ENCODE peak calls at places on chromosomes 5 and 9, in nine cellular contexts. O, X, D, F, Q, A, S, C and L are unnamed samples.

GRCh38 chr9:28121353-28121752 is 548.1 kb upstream of the C9orf72 start:
- DNase-seq in O (no peak), X (no peak), D (no peak), F (no peak), Q (no peak), A (no peak), S (no peak), C (no peak), L (no peak)

GRCh38 chr5:164679461-164679860 is 1174.0 kb downstream of the MAT2B start:
- DNase-seq in O (peak; percentile 32), X (no peak), D (no peak), F (no peak), Q (no peak), A (no peak), S (no peak), C (no peak), L (no peak)

GRCh38 chr5:140178082-140178410 is 3.1 kb downstream of the CYSTM1 start:
- DNase-seq in O (no peak), X (no peak), D (no peak), F (peak; percentile 78), Q (no peak), A (no peak), S (no peak), C (no peak), L (no peak)

GRCh38 chr9:4415281-4415680 is 75.0 kb upstream of the SLC1A1 start:
- DNase-seq in O (no peak), X (no peak), D (no peak), F (no peak), Q (no peak), A (no peak), S (no peak), C (no peak), L (no peak)

GRCh38 chr9:121463026-121463827 is 36.4 kb downstream of the GGTA1 start:
- DNase-seq in O (peak; percentile 14), X (no peak), D (peak; percentile 62), F (peak; percentile 79), Q (peak; percentile 24), A (peak; percentile 73), S (no peak), C (peak; percentile 29), L (peak; percentile 71)

GRCh38 chr9:128936171-128936865 is 11.1 kb downstream of the DOLK start:
- DNase-seq in O (no peak), X (no peak), D (no peak), F (no peak), Q (no peak), A (no peak), S (no peak), C (no peak), L (no peak)

GRCh38 chr9:36896296-36896695 is 137.8 kb downstream of the PAX5 start:
- DNase-seq in O (no peak), X (no peak), D (no peak), F (no peak), Q (no peak), A (no peak), S (no peak), C (no peak), L (no peak)

GRCh38 chr5:122517091-122517490 is 205.1 kb downstream of the SNCAIP start:
- DNase-seq in O (no peak), X (no peak), D (no peak), F (no peak), Q (no peak), A (no peak), S (no peak), C (no peak), L (no peak)

GRCh38 chr5:24232929-24233328 is 411.8 kb downstream of the CDH10 start:
- DNase-seq in O (no peak), X (no peak), D (no peak), F (no peak), Q (no peak), A (no peak), S (no peak), C (peak; percentile 39), L (no peak)

GRCh38 chr5:111364992-111365391 is 140.8 kb downstream of the CAMK4 start:
- DNase-seq in O (peak; percentile 39), X (peak; percentile 24), D (no peak), F (no peak), Q (no peak), A (peak; percentile 25), S (no peak), C (peak; percentile 29), L (no peak)

GRCh38 chr5:109690456-109691247 is 925 bp downstream of the MAN2A1 start:
- DNase-seq in O (peak; percentile 77), X (peak; percentile 89), D (peak; percentile 80), F (peak; percentile 92), Q (peak; percentile 58), A (peak; percentile 60), S (no peak), C (peak; percentile 61), L (peak; percentile 69)

GRCh38 chr5:37888476-37888875 is 48.6 kb upstream of the GDNF start:
- DNase-seq in O (peak; percentile 91), X (peak; percentile 22), D (no peak), F (no peak), Q (no peak), A (no peak), S (no peak), C (peak; percentile 58), L (no peak)

GRCh38 chr5:66519626-66520025 is 76.6 kb upstream of the MAST4 start:
- DNase-seq in O (peak; percentile 29), X (no peak), D (no peak), F (no peak), Q (no peak), A (no peak), S (no peak), C (no peak), L (no peak)

GRCh38 chr9:97309260-97309659 is 1.8 kb downstream of the CCDC180 start:
- DNase-seq in O (no peak), X (no peak), D (no peak), F (no peak), Q (no peak), A (no peak), S (no peak), C (no peak), L (no peak)

GRCh38 chr9:114059047-114059803 is 18.9 kb downstream of the AMBP start:
- DNase-seq in O (no peak), X (no peak), D (no peak), F (peak; percentile 66), Q (no peak), A (no peak), S (no peak), C (no peak), L (peak; percentile 57)

GRCh38 chr5:181149355-181149754 is 2.0 kb downstream of the OR2V2 start:
- DNase-seq in O (peak; percentile 82), X (no peak), D (no peak), F (no peak), Q (no peak), A (no peak), S (no peak), C (peak; percentile 82), L (no peak)
- TF ChIP-seq CTCF in O (no peak), X (no peak), D (no peak), F (no peak), Q (no peak), A (no peak), S (no peak), C (no peak), L (no peak)

GRCh38 chr5:79397080-79397479 is 116.9 kb downstream of the HOMER1 start:
- DNase-seq in O (no peak), X (no peak), D (no peak), F (no peak), Q (no peak), A (no peak), S (no peak), C (no peak), L (no peak)
- TF ChIP-seq CTCF in O (no peak), X (no peak), D (no peak), F (no peak), Q (no peak), A (no peak), S (no peak), C (no peak), L (no peak)

GRCh38 chr5:92912280-92912679 is 668.7 kb downstream of the NR2F1-AS1 start:
- DNase-seq in O (no peak), X (no peak), D (no peak), F (no peak), Q (no peak), A (no peak), S (no peak), C (no peak), L (no peak)

GRCh38 chr5:92917044-92917443 is 664.0 kb downstream of the NR2F1-AS1 start:
- DNase-seq in O (no peak), X (peak; percentile 18), D (no peak), F (no peak), Q (no peak), A (no peak), S (no peak), C (no peak), L (no peak)

GRCh38 chr5:92911293-92911692 is 669.7 kb downstream of the NR2F1-AS1 start:
- DNase-seq in O (no peak), X (no peak), D (no peak), F (no peak), Q (no peak), A (no peak), S (no peak), C (no peak), L (no peak)

GRCh38 chr5:92911851-92912250 is 669.2 kb downstream of the NR2F1-AS1 start:
- DNase-seq in O (no peak), X (no peak), D (no peak), F (no peak), Q (no peak), A (no peak), S (no peak), C (no peak), L (no peak)

DNA sequence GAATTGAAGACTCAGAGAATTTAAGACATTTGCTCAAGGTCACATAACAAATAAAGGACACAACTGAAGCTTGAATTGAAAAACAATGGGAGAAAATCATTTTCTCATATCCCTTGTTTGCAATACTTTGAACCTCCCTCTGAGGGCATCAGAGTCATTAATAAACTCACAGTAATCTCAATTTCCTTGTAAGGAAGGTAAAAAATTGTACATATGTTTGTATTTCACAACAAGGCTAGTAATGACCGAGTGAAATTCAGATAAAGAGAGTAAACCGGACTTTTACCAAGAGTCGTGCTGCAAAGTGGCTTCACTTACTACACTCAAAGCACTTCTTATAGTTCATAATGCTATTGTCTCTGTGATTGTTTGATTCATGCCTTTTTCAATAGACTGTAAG is 665.0 kb downstream of the NR2F1-AS1 start:
- DNase-seq in O (peak; percentile 35), X (peak; percentile 38), D (no peak), F (no peak), Q (no peak), A (no peak), S (no peak), C (peak; percentile 56), L (no peak)
- TF ChIP-seq CTCF in O (peak; percentile 38), X (peak; percentile 25), D (peak; percentile 19), F (no peak), Q (peak; percentile 25), A (no peak), S (no peak), C (peak; percentile 63), L (no peak)

DNA sequence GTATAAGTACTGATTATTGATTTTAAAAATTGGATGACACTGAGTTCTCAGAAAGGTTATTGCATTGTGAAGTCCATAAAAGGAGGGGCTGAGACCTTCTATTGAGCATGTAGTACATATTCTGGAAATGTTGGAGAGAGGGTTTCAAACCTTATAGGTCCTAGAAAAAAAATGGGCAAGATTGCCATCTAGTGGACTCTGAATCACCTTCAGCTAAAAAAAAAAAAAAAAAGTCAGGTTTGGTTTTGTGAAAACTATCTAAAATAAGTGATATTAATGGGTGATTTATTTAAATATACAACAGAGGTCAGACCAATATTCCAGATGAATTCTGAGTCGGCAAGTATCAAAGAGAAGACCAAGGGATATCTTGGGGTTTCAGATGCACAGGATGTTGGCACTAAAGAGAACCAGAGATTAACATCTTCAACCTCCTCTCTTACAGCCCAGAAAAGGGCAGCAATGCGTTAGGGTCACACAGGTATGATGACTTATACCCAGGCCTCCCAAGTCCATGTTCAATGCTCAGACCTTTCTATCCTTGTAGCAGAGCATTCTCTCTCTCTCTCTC is 109.8 kb upstream of the NMUR2 start:
- DNase-seq in O (peak; percentile 23), X (peak; percentile 14), D (no peak), F (no peak), Q (peak; percentile 10), A (no peak), S (no peak), C (peak; percentile 53), L (no peak)
- TF ChIP-seq CTCF in O (peak; percentile 46), X (peak; percentile 42), D (no peak), F (peak; percentile 21), Q (peak; percentile 54), A (peak; percentile 51), S (peak; percentile 10), C (peak; percentile 76), L (peak; percentile 66)